ENCODE peak calls at places on chromosomes 7 and 10, in nine cellular contexts. G is nucleus accumbens; R is stimulated activated CD8-positive, alpha-beta memory T cell treated with anti-CD3 and anti-CD28 coated beads, Interleukin-4, amount 100 ng/mL, for 1 hour; Z is activated gamma-delta T cell treated with Interleukin-2 at 50 U/mL for 16 hours; A is T-helper 9 cell; S is H54; F is M059J; H is EH; Y is activated CD8-positive, alpha-beta T cell treated with anti-CD3 and anti-CD28 coated beads for 36 hours. L is an unnamed sample.

GRCh38 chr7:135263321-135263970 is 29.8 kb downstream of the STRA8 start:
- DNase-seq in G (no peak), R (no peak), Z (no peak), A (no peak), S (no peak), F (no peak), H (no peak), Y (no peak), L (no peak)

GRCh38 chr10:75978213-75978612 is 546.8 kb downstream of the LRMDA start:
- DNase-seq in G (no peak), R (no peak), Z (no peak), A (no peak), S (no peak), F (peak; percentile 45), H (peak; percentile 43), Y (no peak), L (no peak)

GRCh38 chr7:8434290-8435002 is 1.0 kb downstream of the NXPH1 start:
- DNase-seq in G (no peak), R (no peak), Z (no peak), A (no peak), S (no peak), F (no peak), H (no peak), Y (no peak), L (no peak)

GRCh38 chr7:54960517-54960916 is 58.3 kb upstream of the EGFR start:
- DNase-seq in G (no peak), R (no peak), Z (no peak), A (no peak), S (peak; percentile 73), F (peak; percentile 63), H (peak; percentile 55), Y (no peak), L (no peak)

GRCh38 chr7:19754521-19755116 is 18.8 kb downstream of the TMEM196 start:
- DNase-seq in G (no peak), R (no peak), Z (no peak), A (no peak), S (no peak), F (peak; percentile 65), H (peak; percentile 32), Y (no peak), L (no peak)

GRCh38 chr7:471866-472639 is 47.6 kb downstream of the PDGFA start:
- DNase-seq in G (no peak), R (no peak), Z (no peak), A (no peak), S (peak; percentile 94), F (peak; percentile 77), H (peak; percentile 99), Y (peak; percentile 18), L (peak; percentile 83)

GRCh38 chr10:46543379-46544014 is 13.0 kb downstream of the GPRIN2 start:
- DNase-seq in G (no peak), R (no peak), Z (peak; percentile 3), A (no peak), S (no peak), F (no peak), H (no peak), Y (peak; percentile 0), L (no peak)

GRCh38 chr10:32070645-32071044 is 14.4 kb upstream of the KIF5B start:
- DNase-seq in G (no peak), R (no peak), Z (no peak), A (no peak), S (no peak), F (no peak), H (no peak), Y (no peak), L (no peak)

GRCh38 chr10:125132331-125132730 is 28.0 kb downstream of the CTBP2 start:
- DNase-seq in G (no peak), R (no peak), Z (no peak), A (no peak), S (no peak), F (no peak), H (no peak), Y (no peak), L (no peak)

GRCh38 chr10:14592026-14592425 is 182.7 kb downstream of the FAM107B start:
- DNase-seq in G (no peak), R (no peak), Z (no peak), A (no peak), S (no peak), F (no peak), H (no peak), Y (no peak), L (no peak)

GRCh38 chr7:101625076-101625914 is 3.8 kb downstream of the MYL10 start:
- DNase-seq in G (no peak), R (no peak), Z (no peak), A (no peak), S (no peak), F (no peak), H (peak; percentile 48), Y (no peak), L (no peak)

GRCh38 chr10:103192451-103193106 is 493 bp downstream of the NT5C2 start:
- DNase-seq in G (peak; percentile 33), R (peak; percentile 28), Z (peak; percentile 48), A (peak; percentile 33), S (peak; percentile 33), F (peak; percentile 83), H (peak; percentile 87), Y (peak; percentile 84), L (peak; percentile 92)

GRCh38 chr10:114309111-114309651 is 70.1 kb downstream of the VWA2 start:
- DNase-seq in G (no peak), R (no peak), Z (no peak), A (no peak), S (peak; percentile 32), F (peak; percentile 73), H (peak; percentile 58), Y (no peak), L (no peak)

GRCh38 chr7:107744345-107744750 is 406 bp downstream of the CBLL1 start:
- DNase-seq in G (no peak), R (peak; percentile 4), Z (no peak), A (no peak), S (no peak), F (no peak), H (peak; percentile 59), Y (no peak), L (no peak)

GRCh38 chr10:86313621-86314041 is 53.0 kb downstream of the GRID1 start:
- DNase-seq in G (no peak), R (no peak), Z (no peak), A (no peak), S (no peak), F (no peak), H (no peak), Y (no peak), L (peak; percentile 55)

GRCh38 chr10:114283091-114283490 is 44.0 kb downstream of the VWA2 start:
- DNase-seq in G (no peak), R (no peak), Z (no peak), A (no peak), S (no peak), F (no peak), H (no peak), Y (no peak), L (peak; percentile 40)

GRCh38 chr7:35334511-35334910 is 80.6 kb upstream of the TBX20 start:
- DNase-seq in G (no peak), R (no peak), Z (no peak), A (no peak), S (no peak), F (peak; percentile 40), H (peak; percentile 6), Y (no peak), L (no peak)

GRCh38 chr7:135994466-135995205 is 17.5 kb upstream of the MTPN start:
- DNase-seq in G (no peak), R (no peak), Z (no peak), A (no peak), S (no peak), F (peak; percentile 58), H (peak; percentile 20), Y (peak; percentile 8), L (no peak)

GRCh38 chr7:76396039-76396732 is 13.3 kb downstream of the SSC4D start:
- DNase-seq in G (peak; percentile 71), R (no peak), Z (no peak), A (no peak), S (no peak), F (peak; percentile 32), H (no peak), Y (no peak), L (no peak)

GRCh38 chr7:138663741-138664710 is 37.1 kb downstream of the SVOPL start:
- DNase-seq in G (no peak), R (no peak), Z (no peak), A (no peak), S (no peak), F (peak; percentile 25), H (peak; percentile 14), Y (peak; percentile 21), L (no peak)

GRCh38 chr10:48466611-48467240 is 138.1 kb downstream of the ARHGAP22 start:
- DNase-seq in G (no peak), R (no peak), Z (no peak), A (no peak), S (no peak), F (no peak), H (no peak), Y (no peak), L (peak; percentile 62)

L was measured in tibial artery.